ENCODE peak calls at places on chromosome 17, in five cellular contexts. I is cerebellum; A is adrenal gland; M is amniotic stem cell; S is CD8-positive, alpha-beta T cell. R is an unnamed sample.
A peak's percentile ranks its signal among the peaks of the same experiment; 100 is the strongest.

GRCh38 chr17:47304191-47304590 is 19.6 kb upstream of the EFCAB13 start:
- DNase-seq in I (no peak), A (no peak), M (no peak), S (no peak), R (no peak)

GRCh38 chr17:15436399-15437369 is 30.7 kb downstream of the CDRT4 start:
- DNase-seq in I (no peak), A (peak; percentile 49), M (no peak), S (no peak), R (peak; percentile 50)

GRCh38 chr17:77286641-77287431 is 146.1 kb downstream of the SEC14L1 start:
- DNase-seq in I (peak; percentile 59), A (peak; percentile 84), M (no peak), S (no peak), R (peak; percentile 82)

GRCh38 chr17:56798916-56799315 is 34.8 kb downstream of the C17orf67 start:
- DNase-seq in I (no peak), A (no peak), M (no peak), S (no peak), R (peak; percentile 90)

GRCh38 chr17:43442711-43443110 is 41.1 kb upstream of the DHX8 start:
- DNase-seq in I (no peak), A (no peak), M (peak; percentile 44), S (no peak), R (no peak)

GRCh38 chr17:10631048-10631700 is 25.9 kb downstream of the MYH3 start:
- DNase-seq in I (no peak), A (peak; percentile 26), M (no peak), S (no peak), R (peak; percentile 59)

GRCh38 chr17:57355090-57355859 is 99.0 kb downstream of the MSI2 start:
- DNase-seq in I (no peak), A (no peak), M (no peak), S (no peak), R (no peak)

GRCh38 chr17:7589204-7589868 is 558 bp downstream of the SOX15 start:
- DNase-seq in I (peak; percentile 92), A (peak; percentile 86), M (peak; percentile 61), S (peak; percentile 40), R (peak; percentile 96)

GRCh38 chr17:9432121-9432866 is 143.3 kb downstream of the STX8 start:
- DNase-seq in I (no peak), A (no peak), M (no peak), S (no peak), R (peak; percentile 45)

GRCh38 chr17:64448665-64449512 is at the start of gene MILR1:
- DNase-seq in I (no peak), A (no peak), M (no peak), S (no peak), R (no peak)

GRCh38 chr17:43319293-43320124 is 79.3 kb upstream of the ARL4D start:
- DNase-seq in I (no peak), A (no peak), M (no peak), S (no peak), R (no peak)

GRCh38 chr17:68435361-68435760 is 21.9 kb downstream of the WIPI1 start:
- DNase-seq in I (no peak), A (no peak), M (no peak), S (no peak), R (no peak)

GRCh38 chr17:63988741-63989621 is 9.2 kb upstream of the PRR29 start:
- DNase-seq in I (no peak), A (no peak), M (no peak), S (no peak), R (peak; percentile 86)

GRCh38 chr17:1171953-1172352 is 7.8 kb downstream of the ABR start:
- DNase-seq in I (no peak), A (no peak), M (no peak), S (no peak), R (no peak)

GRCh38 chr17:50947844-50948514 is 81.8 kb upstream of the TOB1 start:
- DNase-seq in I (peak; percentile 74), A (peak; percentile 93), M (no peak), S (no peak), R (no peak)

GRCh38 chr17:8073627-8074485 is 13.7 kb downstream of the ALOX12B start:
- DNase-seq in I (peak; percentile 75), A (peak; percentile 74), M (no peak), S (peak; percentile 74), R (peak; percentile 90)

GRCh38 chr17:17345686-17346427 is 42.7 kb downstream of the NT5M start:
- DNase-seq in I (no peak), A (peak; percentile 1), M (no peak), S (no peak), R (no peak)

GRCh38 chr17:50110591-50111349 is 15.6 kb downstream of the PDK2 start:
- DNase-seq in I (no peak), A (peak; percentile 95), M (no peak), S (no peak), R (no peak)

GRCh38 chr17:2259769-2260536 is 43.6 kb downstream of the SMG6 start:
- DNase-seq in I (no peak), A (no peak), M (no peak), S (peak; percentile 7), R (no peak)

GRCh38 chr17:56047321-56047720 is 106.0 kb upstream of the ANKFN1 start:
- DNase-seq in I (no peak), A (no peak), M (no peak), S (no peak), R (peak; percentile 95)

GRCh38 chr17:58531661-58532554 is 17.5 kb upstream of the MTMR4 start:
- DNase-seq in I (peak; percentile 93), A (peak; percentile 72), M (no peak), S (peak; percentile 24), R (peak; percentile 84)

GRCh38 chr17:73430848-73431247 is 119.0 kb upstream of the CDC42EP4 start:
- DNase-seq in I (peak; percentile 53), A (no peak), M (no peak), S (no peak), R (peak; percentile 32)

GRCh38 chr17:75514299-75515228 is 773 bp downstream of the CASKIN2 start:
- DNase-seq in I (no peak), A (peak; percentile 86), M (no peak), S (no peak), R (peak; percentile 77)

GRCh38 chr17:80212109-80212508 is 8.0 kb downstream of the SGSH start:
- DNase-seq in I (no peak), A (no peak), M (no peak), S (no peak), R (no peak)

GRCh38 chr17:73093286-73093685 is 798 bp upstream of the SLC39A11 start:
- DNase-seq in I (no peak), A (no peak), M (no peak), S (no peak), R (no peak)

GRCh38 chr17:32222621-32223020 is 43.0 kb upstream of the RHBDL3 start:
- DNase-seq in I (no peak), A (no peak), M (no peak), S (no peak), R (no peak)

GRCh38 chr17:50027639-50028206 is 28.2 kb upstream of the ITGA3 start:
- DNase-seq in I (no peak), A (peak; percentile 94), M (peak; percentile 91), S (no peak), R (peak; percentile 43)

GRCh38 chr17:63382826-63383225 is 63.3 kb downstream of the CYB561 start:
- DNase-seq in I (no peak), A (no peak), M (no peak), S (no peak), R (no peak)

GRCh38 chr17:82217530-82218204 is 5.0 kb upstream of the CCDC57 start:
- DNase-seq in I (no peak), A (peak; percentile 85), M (peak; percentile 80), S (no peak), R (no peak)

GRCh38 chr17:50278526-50279180 is 4.4 kb downstream of the TMEM92 start:
- DNase-seq in I (no peak), A (no peak), M (no peak), S (no peak), R (no peak)

GRCh38 chr17:55674107-55674506 is 48.6 kb downstream of the TMEM100 start:
- DNase-seq in I (no peak), A (no peak), M (no peak), S (no peak), R (peak; percentile 19)

GRCh38 chr17:43403846-43404245 is 5.1 kb downstream of the ARL4D start:
- DNase-seq in I (no peak), A (no peak), M (no peak), S (no peak), R (no peak)

GRCh38 chr17:75078097-75079022 is 9.4 kb upstream of the SLC16A5 start:
- DNase-seq in I (no peak), A (peak; percentile 63), M (peak; percentile 52), S (no peak), R (peak; percentile 81)

GRCh38 chr17:82153745-82154375 is 55.8 kb upstream of the FASN start:
- DNase-seq in I (peak; percentile 85), A (peak; percentile 82), M (no peak), S (peak; percentile 73), R (peak; percentile 89)

GRCh38 chr17:66025551-66025950 is 166.4 kb downstream of the CEP112 start:
- DNase-seq in I (no peak), A (no peak), M (no peak), S (no peak), R (no peak)

GRCh38 chr17:44236444-44236991 is 17.0 kb upstream of the UBTF start:
- DNase-seq in I (no peak), A (no peak), M (no peak), S (no peak), R (no peak)